ENCODE peak calls at places on chromosomes 1 and 21, in four cellular contexts. Y, V, C and R are unnamed samples.

GRCh38 chr1:171420810-171421209 is 64.5 kb upstream of the PRRC2C start:
- DNase-seq in Y (no peak), C (no peak), V (no peak), R (no peak)

GRCh38 chr21:22993822-22994574 is 1995.8 kb downstream of the NCAM2 start:
- DNase-seq in V (no peak), C (no peak), Y (no peak), R (no peak)

GRCh38 chr1:179808503-179808902 is 65.4 kb downstream of the FAM163A start:
- DNase-seq in V (no peak), C (no peak), Y (no peak), R (no peak)

GRCh38 chr1:164443166-164443565 is 115.8 kb upstream of the PBX1 start:
- DNase-seq in C (no peak), Y (no peak), V (no peak), R (no peak)

GRCh38 chr1:19065526-19066247 is 109.2 kb upstream of the IFFO2 start:
- DNase-seq in C (no peak), V (no peak), Y (peak), R (no peak)

GRCh38 chr1:21280011-21280471 is 10.2 kb downstream of the ECE1 start:
- DNase-seq in Y (no peak), V (no peak), C (no peak), R (peak)

GRCh38 chr21:36710729-36711048 is 11.8 kb downstream of the SIM2 start:
- DNase-seq in C (peak), V (no peak), Y (no peak), R (no peak)

GRCh38 chr1:160420881-160421842 is 20.8 kb downstream of the VANGL2 start:
- DNase-seq in C (no peak), Y (no peak), V (no peak), R (no peak)

GRCh38 chr1:25568090-25568833 is 24.9 kb downstream of the LDLRAP1 start:
- DNase-seq in Y (no peak), V (no peak), C (no peak), R (no peak)

GRCh38 chr1:26190373-26190987 is at the start of gene CATSPER4:
- DNase-seq in Y (no peak), V (no peak), C (no peak), R (no peak)

GRCh38 chr1:209063816-209064664 is 519.5 kb upstream of the CAMK1G start:
- DNase-seq in Y (no peak), V (no peak), C (no peak), R (no peak)

GRCh38 chr1:66331641-66332523 is 202.1 kb upstream of the SGIP1 start:
- DNase-seq in V (peak), C (peak), Y (peak), R (peak)

GRCh38 chr1:57623039-57623790 is 199.4 kb upstream of the DAB1 start:
- DNase-seq in V (no peak), C (no peak), Y (peak), R (no peak)

GRCh38 chr1:28812669-28813468 is 899 bp downstream of the OPRD1 start:
- DNase-seq in V (no peak), Y (peak), C (no peak), R (no peak)

GRCh38 chr1:111275079-111275478 is 15.6 kb upstream of the CHIA start:
- DNase-seq in Y (no peak), C (peak), V (peak), R (no peak)